ENCODE peak calls at places on chromosomes 12 and 14, in four cellular contexts. One of them, this sample, is unnamed.

GRCh38 chr12:107447336-107447735 is 238.3 kb upstream of the PWP1 start:
- DNase-seq in NCI-H1105: no peak
- DNase-seq in iPS-NIHi11: no peak
- DNase-seq in stimulated activated CD4-positive, alpha-beta T cell treated with anti-CD3 and anti-CD28 coated beads, Interleukin-4, amount 100 ng/mL, for 4 hours: no peak
- DNase-seq in this sample: no peak

GRCh38 chr12:57852620-57853509 is 6.3 kb upstream of the CTDSP2 start:
- DNase-seq in NCI-H1105: no peak
- DNase-seq in iPS-NIHi11: peak; percentile 75
- DNase-seq in stimulated activated CD4-positive, alpha-beta T cell treated with anti-CD3 and anti-CD28 coated beads, Interleukin-4, amount 100 ng/mL, for 4 hours: no peak
- DNase-seq in this sample: no peak

GRCh38 chr12:111067498-111067897 is 147.1 kb upstream of the MYL2 start:
- DNase-seq in NCI-H1105: no peak
- DNase-seq in iPS-NIHi11: no peak
- DNase-seq in stimulated activated CD4-positive, alpha-beta T cell treated with anti-CD3 and anti-CD28 coated beads, Interleukin-4, amount 100 ng/mL, for 4 hours: no peak
- DNase-seq in this sample: no peak

GRCh38 chr12:49871263-49871561 is 28.3 kb upstream of the BCDIN3D start:
- DNase-seq in NCI-H1105: no peak
- DNase-seq in iPS-NIHi11: no peak
- DNase-seq in stimulated activated CD4-positive, alpha-beta T cell treated with anti-CD3 and anti-CD28 coated beads, Interleukin-4, amount 100 ng/mL, for 4 hours: no peak
- DNase-seq in this sample: no peak

GRCh38 chr12:12266873-12267634 is at the start of gene LRP6:
- DNase-seq in NCI-H1105: peak; percentile 94
- DNase-seq in iPS-NIHi11: peak; percentile 99
- DNase-seq in stimulated activated CD4-positive, alpha-beta T cell treated with anti-CD3 and anti-CD28 coated beads, Interleukin-4, amount 100 ng/mL, for 4 hours: peak; percentile 81
- DNase-seq in this sample: peak; percentile 64

GRCh38 chr12:20601668-20602280 is 93.4 kb upstream of the SLCO1C1 start:
- DNase-seq in NCI-H1105: peak; percentile 43
- DNase-seq in iPS-NIHi11: peak; percentile 15
- DNase-seq in stimulated activated CD4-positive, alpha-beta T cell treated with anti-CD3 and anti-CD28 coated beads, Interleukin-4, amount 100 ng/mL, for 4 hours: no peak
- DNase-seq in this sample: no peak

GRCh38 chr12:82973601-82974000 is 286.9 kb downstream of the TMTC2 start:
- DNase-seq in NCI-H1105: no peak
- DNase-seq in iPS-NIHi11: no peak
- DNase-seq in stimulated activated CD4-positive, alpha-beta T cell treated with anti-CD3 and anti-CD28 coated beads, Interleukin-4, amount 100 ng/mL, for 4 hours: no peak
- DNase-seq in this sample: no peak

GRCh38 chr12:77842430-77842829 is 11.7 kb downstream of the NAV3 start:
- DNase-seq in NCI-H1105: no peak
- DNase-seq in iPS-NIHi11: no peak
- DNase-seq in stimulated activated CD4-positive, alpha-beta T cell treated with anti-CD3 and anti-CD28 coated beads, Interleukin-4, amount 100 ng/mL, for 4 hours: no peak
- DNase-seq in this sample: no peak

GRCh38 chr14:100692859-100693558 is 33.7 kb upstream of the DLK1 start:
- DNase-seq in NCI-H1105: peak; percentile 83
- DNase-seq in iPS-NIHi11: no peak
- DNase-seq in stimulated activated CD4-positive, alpha-beta T cell treated with anti-CD3 and anti-CD28 coated beads, Interleukin-4, amount 100 ng/mL, for 4 hours: no peak
- DNase-seq in this sample: no peak

GRCh38 chr14:70753518-70753953 is 55.8 kb downstream of the MAP3K9 start:
- DNase-seq in NCI-H1105: no peak
- DNase-seq in iPS-NIHi11: no peak
- DNase-seq in stimulated activated CD4-positive, alpha-beta T cell treated with anti-CD3 and anti-CD28 coated beads, Interleukin-4, amount 100 ng/mL, for 4 hours: no peak
- DNase-seq in this sample: no peak

GRCh38 chr12:110841007-110841406 is 5.8 kb upstream of the CCDC63 start:
- DNase-seq in NCI-H1105: no peak
- DNase-seq in iPS-NIHi11: no peak
- DNase-seq in stimulated activated CD4-positive, alpha-beta T cell treated with anti-CD3 and anti-CD28 coated beads, Interleukin-4, amount 100 ng/mL, for 4 hours: no peak
- DNase-seq in this sample: no peak

GRCh38 chr14:33542338-33543290 is 408.3 kb downstream of the EGLN3 start:
- DNase-seq in NCI-H1105: no peak
- DNase-seq in iPS-NIHi11: no peak
- DNase-seq in stimulated activated CD4-positive, alpha-beta T cell treated with anti-CD3 and anti-CD28 coated beads, Interleukin-4, amount 100 ng/mL, for 4 hours: no peak
- DNase-seq in this sample: no peak

This sample was measured in naive B cell.